ENCODE peak calls at places on chromosomes 1 and 21, in six cellular contexts. O is CD4-positive, CD25-positive, alpha-beta regulatory T cell; D is T-helper 17 cell; W is mucosa of descending colon; C is natural killer cell; F is HepG2. V is an unnamed sample.

GRCh38 chr1:21955058-21955457 is 17.9 kb upstream of the HSPG2 start:
- ATAC-seq in C (no peak), O (no peak), W (no peak), F (peak; percentile 33), D (no peak), V (no peak)

GRCh38 chr1:215397106-215397505 is 170.0 kb upstream of the KCTD3 start:
- ATAC-seq in D (no peak), F (no peak), W (no peak), O (no peak), C (no peak), V (no peak)

GRCh38 chr1:221247050-221247449 is 367.8 kb downstream of the HLX start:
- ATAC-seq in W (no peak), D (no peak), O (no peak), F (no peak), C (no peak), V (no peak)

GRCh38 chr1:179205284-179205683 is 24.2 kb downstream of the ABL2 start:
- ATAC-seq in W (no peak), O (no peak), D (no peak), F (no peak), C (no peak), V (no peak)

GRCh38 chr21:45372732-45373355 is 32.1 kb upstream of the COL18A1 start:
- ATAC-seq in W (no peak), C (no peak), O (no peak), D (no peak), F (peak; percentile 14), V (peak; percentile 91)

GRCh38 chr1:59016390-59016789 is 232.5 kb upstream of the JUN start:
- ATAC-seq in D (no peak), W (no peak), C (no peak), F (no peak), O (no peak), V (no peak)

GRCh38 chr1:170725326-170725725 is 61.4 kb downstream of the PRRX1 start:
- ATAC-seq in W (no peak), C (no peak), F (no peak), D (no peak), O (no peak), V (no peak)

GRCh38 chr1:105138445-105138821 is 1388.7 kb downstream of the AMY1C start:
- ATAC-seq in C (no peak), D (no peak), F (peak; percentile 93), O (no peak), W (no peak), V (peak; percentile 8)

GRCh38 chr1:175268720-175269119 is 76.1 kb upstream of the KIAA0040 start:
- ATAC-seq in C (no peak), O (no peak), W (no peak), D (no peak), F (no peak), V (peak; percentile 38)